ENCODE peak calls at places on chromosomes 11 and 22, in six cellular contexts. A is NCI-H524, S is Ammon's horn, T is H4, H is mucosa of gallbladder, I is NCI-H460. V is an unnamed sample.
A peak's percentile ranks its signal among the peaks of the same experiment; 100 is the strongest.

GRCh38 chr22:35629406-35630234 is 12.5 kb upstream of the MB start:
- DNase-seq in A (no peak), S (no peak), T (peak; percentile 90), H (peak; percentile 69), I (peak; percentile 6), V (no peak)

GRCh38 chr11:44133335-44133946 is 38.0 kb downstream of the EXT2 start:
- DNase-seq in A (peak; percentile 34), S (peak; percentile 42), T (peak; percentile 31), H (no peak), I (peak; percentile 24), V (peak; percentile 66)

GRCh38 chr11:119149371-119150275 is 771 bp downstream of the ABCG4 start:
- DNase-seq in A (peak; percentile 54), S (no peak), T (no peak), H (no peak), I (no peak), V (no peak)

GRCh38 chr22:43520632-43521039 is 108.8 kb downstream of the MPPED1 start:
- DNase-seq in A (no peak), S (no peak), T (no peak), H (no peak), I (no peak), V (no peak)

GRCh38 chr11:91866642-91867041 is 358.0 kb upstream of the FAT3 start:
- DNase-seq in A (no peak), S (no peak), T (no peak), H (no peak), I (no peak), V (no peak)

GRCh38 chr22:32775957-32776356 is 25.5 kb upstream of the TIMP3 start:
- DNase-seq in A (no peak), S (no peak), T (no peak), H (no peak), I (no peak), V (no peak)

GRCh38 chr22:23562186-23562585 is 17.9 kb downstream of the IGLL1 start:
- DNase-seq in A (no peak), S (no peak), T (no peak), H (no peak), I (no peak), V (no peak)

GRCh38 chr11:76955459-76956114 is 78.6 kb upstream of the B3GNT6 start:
- DNase-seq in A (no peak), S (no peak), T (no peak), H (no peak), I (no peak), V (no peak)

GRCh38 chr11:46327829-46328228 is 19.4 kb upstream of the DGKZ start:
- DNase-seq in A (no peak), S (no peak), T (no peak), H (no peak), I (no peak), V (no peak)

GRCh38 chr22:17064498-17065100 is 20.2 kb upstream of the IL17RA start:
- DNase-seq in A (no peak), S (no peak), T (no peak), H (no peak), I (no peak), V (no peak)

GRCh38 chr11:134150195-134150903 is 73.4 kb downstream of the NCAPD3 start:
- DNase-seq in A (no peak), S (peak; percentile 68), T (no peak), H (no peak), I (no peak), V (no peak)

GRCh38 chr11:128905345-128906184 is 14.4 kb downstream of the KCNJ5 start:
- DNase-seq in A (peak; percentile 73), S (no peak), T (peak; percentile 63), H (no peak), I (peak; percentile 19), V (no peak)

GRCh38 chr11:9120659-9121350 is 29.4 kb upstream of the SCUBE2 start:
- DNase-seq in A (peak; percentile 29), S (no peak), T (peak; percentile 30), H (no peak), I (no peak), V (no peak)

GRCh38 chr11:131910491-131911387 is 540.3 kb downstream of the NTM start:
- DNase-seq in A (peak; percentile 42), S (peak; percentile 13), T (no peak), H (no peak), I (no peak), V (no peak)

GRCh38 chr22:19663821-19664325 is 50.4 kb upstream of the SEPTIN5 start:
- DNase-seq in A (peak; percentile 77), S (peak; percentile 35), T (peak; percentile 48), H (no peak), I (no peak), V (no peak)

GRCh38 chr22:19983701-19984100 is 32.9 kb downstream of the ARVCF start:
- DNase-seq in A (no peak), S (no peak), T (no peak), H (no peak), I (no peak), V (no peak)

GRCh38 chr11:68652683-68653156 is 31.6 kb upstream of the GAL start:
- DNase-seq in A (no peak), S (no peak), T (no peak), H (no peak), I (no peak), V (no peak)

GRCh38 chr11:72773291-72773690 is 20.6 kb downstream of the STARD10 start:
- DNase-seq in A (no peak), S (peak; percentile 79), T (peak; percentile 50), H (no peak), I (no peak), V (no peak)

GRCh38 chr22:23202812-23203451 is 22.6 kb downstream of the BCR start:
- DNase-seq in A (no peak), S (no peak), T (no peak), H (no peak), I (no peak), V (no peak)

GRCh38 chr22:22380098-22381030 is 128.2 kb downstream of the ZNF280B start:
- DNase-seq in A (peak; percentile 60), S (no peak), T (no peak), H (no peak), I (no peak), V (no peak)

GRCh38 chr11:65448074-65448417 is 25.4 kb downstream of the NEAT1 start:
- DNase-seq in A (no peak), S (no peak), T (peak; percentile 7), H (no peak), I (no peak), V (no peak)

GRCh38 chr11:70948855-70949551 is 303.4 kb downstream of the SHANK2 start:
- DNase-seq in A (peak; percentile 29), S (no peak), T (no peak), H (peak; percentile 46), I (no peak), V (no peak)

GRCh38 chr11:102155676-102156075 is 45.4 kb downstream of the YAP1 start:
- DNase-seq in A (no peak), S (no peak), T (peak; percentile 59), H (no peak), I (no peak), V (no peak)

GRCh38 chr22:32270641-32271369 is 15.7 kb upstream of the SLC5A4 start:
- DNase-seq in A (no peak), S (no peak), T (no peak), H (no peak), I (no peak), V (no peak)

V was measured in SK-N-MC.